ENCODE peak calls at places on chromosome 6, in five cellular contexts. One of them, this sample, is unnamed.

GRCh38 chr6:1164600-1164999 is 147.3 kb upstream of the FOXQ1 start:
- DNase-seq in K562: no peak
- DNase-seq in GM12878: no peak
- DNase-seq in GM23338: no peak
- DNase-seq in A549: no peak
- DNase-seq in this sample: peak

GRCh38 chr6:17865243-17865642 is 122.2 kb downstream of the KIF13A start:
- DNase-seq in K562: no peak
- DNase-seq in GM23338: no peak
- DNase-seq in A549: no peak
- DNase-seq in GM12878: no peak
- DNase-seq in this sample: no peak

GRCh38 chr6:3414704-3415453 is 42.0 kb downstream of the SLC22A23 start:
- DNase-seq in A549: no peak
- DNase-seq in K562: peak
- DNase-seq in GM23338: peak
- DNase-seq in GM12878: no peak
- DNase-seq in this sample: peak

GRCh38 chr6:153215242-153215641 is 84.2 kb upstream of the RGS17 start:
- DNase-seq in A549: no peak
- DNase-seq in K562: no peak
- DNase-seq in GM23338: peak
- DNase-seq in GM12878: no peak
- DNase-seq in this sample: no peak

GRCh38 chr6:31687860-31688693 is 7.2 kb upstream of the LY6G5C start:
- DNase-seq in K562: no peak
- DNase-seq in GM12878: no peak
- DNase-seq in A549: no peak
- DNase-seq in GM23338: no peak
- DNase-seq in this sample: no peak

GRCh38 chr6:45457141-45457540 is 79.4 kb upstream of the SUPT3H start:
- DNase-seq in GM12878: no peak
- DNase-seq in K562: no peak
- DNase-seq in A549: no peak
- DNase-seq in GM23338: no peak
- DNase-seq in this sample: no peak

GRCh38 chr6:45556828-45557227 is 179.1 kb upstream of the SUPT3H start:
- DNase-seq in GM23338: no peak
- DNase-seq in K562: no peak
- DNase-seq in A549: no peak
- DNase-seq in GM12878: no peak
- DNase-seq in this sample: no peak

GRCh38 chr6:139254196-139254595 is 37.6 kb downstream of the TXLNB start:
- DNase-seq in A549: no peak
- DNase-seq in GM12878: no peak
- DNase-seq in K562: no peak
- DNase-seq in GM23338: no peak
- DNase-seq in this sample: no peak

GRCh38 chr6:167567142-167568033 is 242.5 kb downstream of the TTLL2 start:
- DNase-seq in GM12878: no peak
- DNase-seq in GM23338: no peak
- DNase-seq in K562: no peak
- DNase-seq in A549: no peak
- DNase-seq in this sample: no peak

GRCh38 chr6:158040051-158040803 is 58.6 kb downstream of the SYNJ2 start:
- DNase-seq in GM12878: peak
- DNase-seq in A549: peak
- DNase-seq in K562: peak
- DNase-seq in GM23338: no peak
- DNase-seq in this sample: peak

GRCh38 chr6:132995432-132995831 is 181.1 kb downstream of the RPS12 start:
- DNase-seq in GM12878: no peak
- DNase-seq in K562: no peak
- DNase-seq in GM23338: no peak
- DNase-seq in A549: no peak
- DNase-seq in this sample: no peak

GRCh38 chr6:26311385-26312095 is 53.5 kb upstream of the BTN3A2 start:
- DNase-seq in GM12878: peak
- DNase-seq in K562: peak
- DNase-seq in GM23338: peak
- DNase-seq in A549: peak
- DNase-seq in this sample: peak

GRCh38 chr6:163668061-163668426 is 253.5 kb downstream of the QKI start:
- DNase-seq in A549: no peak
- DNase-seq in K562: no peak
- DNase-seq in GM23338: no peak
- DNase-seq in GM12878: no peak
- DNase-seq in this sample: no peak

GRCh38 chr6:19311786-19312185 is 525.4 kb upstream of the ID4 start:
- DNase-seq in K562: no peak
- DNase-seq in GM23338: peak
- DNase-seq in GM12878: no peak
- DNase-seq in A549: no peak
- DNase-seq in this sample: no peak

GRCh38 chr6:35428421-35429149 is 23.6 kb upstream of the FANCE start:
- DNase-seq in GM12878: no peak
- DNase-seq in K562: no peak
- DNase-seq in GM23338: no peak
- DNase-seq in A549: no peak
- DNase-seq in this sample: peak

GRCh38 chr6:19802656-19803055 is 34.5 kb upstream of the ID4 start:
- DNase-seq in K562: no peak
- DNase-seq in GM12878: no peak
- DNase-seq in GM23338: no peak
- DNase-seq in A549: no peak
- DNase-seq in this sample: no peak

GRCh38 chr6:157455028-157455714 is 74.2 kb downstream of the ZDHHC14 start:
- DNase-seq in GM23338: no peak
- DNase-seq in GM12878: no peak
- DNase-seq in A549: no peak
- DNase-seq in K562: no peak
- DNase-seq in this sample: no peak

GRCh38 chr6:5179917-5180316 is 80.8 kb downstream of the LYRM4 start:
- DNase-seq in GM12878: no peak
- DNase-seq in GM23338: no peak
- DNase-seq in A549: peak
- DNase-seq in K562: no peak
- DNase-seq in this sample: no peak

GRCh38 chr6:18585032-18585573 is 198.0 kb downstream of the RNF144B start:
- DNase-seq in GM23338: no peak
- DNase-seq in A549: peak
- DNase-seq in K562: peak
- DNase-seq in GM12878: no peak
- DNase-seq in this sample: peak

GRCh38 chr6:30443657-30444450 is 45.5 kb upstream of the HLA-E start:
- DNase-seq in GM23338: peak
- DNase-seq in GM12878: no peak
- DNase-seq in K562: no peak
- DNase-seq in A549: no peak
- DNase-seq in this sample: no peak

GRCh38 chr6:125739364-125739763 is 10.1 kb upstream of the HEY2 start:
- DNase-seq in A549: no peak
- DNase-seq in GM23338: no peak
- DNase-seq in GM12878: no peak
- DNase-seq in K562: no peak
- DNase-seq in this sample: no peak

GRCh38 chr6:45709834-45710233 is 305.8 kb downstream of the CLIC5 start:
- DNase-seq in GM23338: no peak
- DNase-seq in K562: no peak
- DNase-seq in GM12878: peak
- DNase-seq in A549: no peak
- DNase-seq in this sample: no peak

GRCh38 chr6:34340394-34340793 is 52.1 kb downstream of the NUDT3 start:
- DNase-seq in K562: no peak
- DNase-seq in GM12878: no peak
- DNase-seq in A549: no peak
- DNase-seq in GM23338: no peak
- DNase-seq in this sample: no peak

GRCh38 chr6:155523821-155524238 is 68.2 kb upstream of the NOX3 start:
- DNase-seq in A549: no peak
- DNase-seq in GM12878: no peak
- DNase-seq in K562: no peak
- DNase-seq in GM23338: peak
- DNase-seq in this sample: no peak

GRCh38 chr6:44329858-44330257 is 12.6 kb upstream of the SPATS1 start:
- DNase-seq in GM12878: no peak
- DNase-seq in K562: no peak
- DNase-seq in GM23338: no peak
- DNase-seq in A549: no peak
- DNase-seq in this sample: no peak

GRCh38 chr6:89597988-89598387 is 40.6 kb downstream of the LYRM2 start:
- DNase-seq in A549: peak
- DNase-seq in K562: no peak
- DNase-seq in GM12878: no peak
- DNase-seq in GM23338: peak
- DNase-seq in this sample: peak

GRCh38 chr6:1377526-1378223 is 11.7 kb upstream of the FOXF2 start:
- DNase-seq in K562: no peak
- DNase-seq in GM12878: no peak
- DNase-seq in A549: no peak
- DNase-seq in GM23338: peak
- DNase-seq in this sample: no peak

GRCh38 chr6:129499871-129500219 is 210.1 kb downstream of the ARHGAP18 start:
- DNase-seq in GM12878: no peak
- DNase-seq in A549: no peak
- DNase-seq in K562: no peak
- DNase-seq in GM23338: no peak
- DNase-seq in this sample: no peak

GRCh38 chr6:29676981-29677601 is 3.9 kb downstream of the ZFP57 start:
- DNase-seq in K562: no peak
- DNase-seq in A549: peak
- DNase-seq in GM23338: no peak
- DNase-seq in GM12878: no peak
- DNase-seq in this sample: no peak

GRCh38 chr6:27293436-27294152 is 18.5 kb downstream of the POM121L2 start:
- DNase-seq in A549: peak
- DNase-seq in K562: peak
- DNase-seq in GM12878: no peak
- DNase-seq in GM23338: peak
- DNase-seq in this sample: peak

GRCh38 chr6:9516207-9516606 is 898.7 kb downstream of the TFAP2A start:
- DNase-seq in GM23338: peak
- DNase-seq in GM12878: no peak
- DNase-seq in A549: peak
- DNase-seq in K562: no peak
- DNase-seq in this sample: no peak

GRCh38 chr6:138087549-138087948 is 19.7 kb downstream of the PERP start:
- DNase-seq in GM23338: peak
- DNase-seq in GM12878: no peak
- DNase-seq in A549: peak
- DNase-seq in K562: no peak
- DNase-seq in this sample: peak
- TF ChIP-seq JUNB in GM23338: no peak
- TF ChIP-seq JUNB in GM12878: no peak
- TF ChIP-seq JUNB in A549: no peak
- TF ChIP-seq JUNB in K562: no peak
- TF ChIP-seq JUNB in this sample: no peak

GRCh38 chr6:151317995-151318365 is 73.4 kb downstream of the ZBTB2 start:
- DNase-seq in K562: no peak
- DNase-seq in A549: no peak
- DNase-seq in GM12878: no peak
- DNase-seq in GM23338: no peak
- DNase-seq in this sample: peak

GRCh38 chr6:151321438-151321837 is 69.9 kb downstream of the ZBTB2 start:
- DNase-seq in GM12878: no peak
- DNase-seq in K562: no peak
- DNase-seq in A549: no peak
- DNase-seq in GM23338: no peak
- DNase-seq in this sample: no peak

GRCh38 chr6:151313060-151313459 is 73.3 kb downstream of the AKAP12 start:
- DNase-seq in GM23338: peak
- DNase-seq in GM12878: no peak
- DNase-seq in K562: no peak
- DNase-seq in A549: no peak
- DNase-seq in this sample: peak

GRCh38 chr6:151320140-151320539 is 71.2 kb downstream of the ZBTB2 start:
- DNase-seq in A549: no peak
- DNase-seq in K562: no peak
- DNase-seq in GM23338: no peak
- DNase-seq in GM12878: no peak
- DNase-seq in this sample: no peak

GRCh38 chr6:151317206-151317994 is 74.0 kb downstream of the ZBTB2 start:
- DNase-seq in K562: no peak
- DNase-seq in GM23338: no peak
- DNase-seq in A549: peak
- DNase-seq in GM12878: no peak
- DNase-seq in this sample: no peak
- TF ChIP-seq JUNB in K562: no peak
- TF ChIP-seq JUNB in GM23338: no peak
- TF ChIP-seq JUNB in A549: no peak
- TF ChIP-seq JUNB in GM12878: no peak
- TF ChIP-seq JUNB in this sample: no peak

GRCh38 chr6:118580585-118581419 is 32.7 kb downstream of the PLN start:
- DNase-seq in GM23338: peak
- DNase-seq in GM12878: no peak
- DNase-seq in K562: peak
- DNase-seq in A549: peak
- DNase-seq in this sample: peak

GRCh38 chr6:118584906-118585305 is 36.8 kb downstream of the PLN start:
- DNase-seq in K562: no peak
- DNase-seq in A549: no peak
- DNase-seq in GM23338: no peak
- DNase-seq in GM12878: no peak
- DNase-seq in this sample: no peak

GRCh38 chr6:118579786-118580185 is 31.7 kb downstream of the PLN start:
- DNase-seq in K562: no peak
- DNase-seq in GM23338: no peak
- DNase-seq in A549: no peak
- DNase-seq in GM12878: no peak
- DNase-seq in this sample: no peak

GRCh38 chr6:118578617-118579016 is 30.5 kb downstream of the PLN start:
- DNase-seq in GM23338: peak
- DNase-seq in K562: no peak
- DNase-seq in A549: no peak
- DNase-seq in GM12878: no peak
- DNase-seq in this sample: no peak

GRCh38 chr6:118581489-118581959 is 33.4 kb downstream of the PLN start:
- DNase-seq in GM12878: no peak
- DNase-seq in A549: no peak
- DNase-seq in GM23338: no peak
- DNase-seq in K562: peak
- DNase-seq in this sample: no peak
- TF ChIP-seq JUNB in GM12878: no peak
- TF ChIP-seq JUNB in A549: no peak
- TF ChIP-seq JUNB in GM23338: no peak
- TF ChIP-seq JUNB in K562: no peak
- TF ChIP-seq JUNB in this sample: no peak

DNA sequence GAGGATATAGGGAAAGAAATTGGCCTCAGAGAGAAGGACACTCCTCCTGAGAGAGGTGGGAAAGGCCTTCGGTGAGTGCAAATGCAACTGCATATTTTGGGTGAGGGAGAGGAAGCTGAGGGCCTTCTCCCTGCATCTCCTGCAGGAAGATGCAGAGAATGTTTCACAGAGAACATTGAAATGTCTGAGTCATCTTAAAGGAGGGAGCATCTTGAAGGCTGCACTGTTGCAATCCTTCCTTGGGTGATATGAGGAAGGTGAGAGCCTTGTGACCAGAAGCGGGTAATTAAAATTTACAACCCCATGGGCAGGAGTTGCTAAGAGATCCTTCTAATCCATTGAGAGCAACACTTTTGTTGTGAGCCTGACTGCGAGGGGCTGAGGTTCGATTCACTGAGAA is 375.7 kb upstream of the MARCKS start:
- DNase-seq in GM23338: no peak
- DNase-seq in A549: no peak
- DNase-seq in K562: no peak
- DNase-seq in GM12878: no peak
- DNase-seq in this sample: no peak
- TF ChIP-seq JUNB in GM23338: no peak
- TF ChIP-seq JUNB in A549: no peak
- TF ChIP-seq JUNB in K562: no peak
- TF ChIP-seq JUNB in GM12878: no peak
- TF ChIP-seq JUNB in this sample: no peak

This sample was measured in HepG2.